ENCODE peak calls at places on chromosomes 11 and 22, in seven cellular contexts. U is IMR-90, M is mesendoderm, E is H9, W is mesenchymal stem cell, R is trophoblast cell, B is H1. O is an unnamed sample.

GRCh38 chr11:46271407-46271806 is 6.1 kb upstream of the CREB3L1 start:
- DNase-seq in R (no peak), U (no peak), M (no peak), E (no peak), W (no peak), B (no peak), O (no peak)

GRCh38 chr11:87897921-87898320 is 277.3 kb downstream of the RAB38 start:
- DNase-seq in E (no peak), B (no peak), R (no peak), W (no peak), U (no peak), M (no peak), O (no peak)

GRCh38 chr11:62613275-62613864 is 313 bp downstream of the ROM1 start:
- DNase-seq in B (no peak), W (no peak), M (no peak), E (no peak), R (no peak), U (no peak), O (no peak)

GRCh38 chr11:67303989-67304411 is 670 bp downstream of the SSH3 start:
- DNase-seq in W (no peak), R (peak; percentile 55), B (peak; percentile 64), E (peak; percentile 38), M (peak; percentile 70), U (no peak), O (no peak)

GRCh38 chr11:60795291-60795690 is 10.2 kb downstream of the MS4A10 start:
- DNase-seq in B (no peak), E (no peak), W (no peak), R (no peak), U (no peak), M (no peak), O (no peak)

GRCh38 chr11:62054484-62055121 is 69.2 kb upstream of the INCENP start:
- DNase-seq in U (peak; percentile 34), M (peak; percentile 56), B (no peak), R (peak; percentile 90), E (peak; percentile 47), W (peak; percentile 10), O (no peak)

GRCh38 chr11:297666-298405 is 1.5 kb downstream of the IFITM5 start:
- DNase-seq in W (no peak), B (no peak), E (no peak), M (no peak), R (no peak), U (no peak), O (no peak)

GRCh38 chr11:6497069-6497839 is at the start of gene DNHD1:
- DNase-seq in U (no peak), R (no peak), E (peak; percentile 78), B (peak; percentile 84), W (no peak), M (peak; percentile 51), O (no peak)

GRCh38 chr11:84430661-84431060 is 1144.5 kb upstream of the CCDC90B start:
- DNase-seq in M (peak; percentile 69), U (no peak), E (peak; percentile 55), R (no peak), W (no peak), B (no peak), O (no peak)

GRCh38 chr11:73145986-73146575 is 4.0 kb upstream of the FCHSD2 start:
- DNase-seq in B (no peak), W (no peak), M (no peak), E (no peak), R (no peak), U (no peak), O (no peak)

GRCh38 chr22:37053310-37054077 is 2.0 kb downstream of the KCTD17 start:
- DNase-seq in U (no peak), M (no peak), B (no peak), E (no peak), W (no peak), R (no peak), O (no peak)

GRCh38 chr11:1225386-1226225 is 2.7 kb downstream of the MUC5B start:
- DNase-seq in U (no peak), E (peak; percentile 31), B (peak; percentile 46), R (no peak), W (no peak), M (no peak), O (no peak)

DNA sequence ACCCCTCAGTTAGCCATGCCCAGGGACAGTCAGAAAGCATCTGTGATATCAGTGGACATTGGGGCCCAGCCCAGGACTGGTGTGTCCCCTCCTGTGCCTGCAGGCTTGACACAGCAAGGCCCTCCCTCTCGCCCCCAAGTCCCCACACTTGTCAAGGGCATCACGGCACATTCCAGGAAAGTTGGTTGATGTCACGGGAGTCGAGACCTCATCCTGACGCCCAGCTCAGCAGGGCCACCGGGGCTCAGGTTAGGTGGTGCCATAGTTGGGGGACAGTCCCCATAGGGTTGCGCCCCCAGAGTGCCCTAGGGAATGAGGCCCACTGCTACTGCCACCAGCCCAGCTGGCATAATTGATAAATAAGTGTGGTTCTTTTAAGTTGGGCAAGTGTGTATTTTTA is 28.3 kb upstream of the GRAMD4 start:
- DNase-seq in U (no peak), R (no peak), W (no peak), B (no peak), E (no peak), M (no peak), O (no peak)
- H3K23ac ChIP-seq in U (no peak overlapping the region), R (no peak overlapping the region), W (no peak overlapping the region), B (no peak overlapping the region), E (no peak overlapping the region), M (no peak overlapping the region), O (peak overlapping the region; percentile 87)

GRCh38 chr22:27512283-27512761 is 289.2 kb downstream of the MN1 start:
- DNase-seq in B (no peak), W (peak; percentile 84), E (no peak), R (peak; percentile 4), M (no peak), U (peak; percentile 97), O (no peak)
- H3K23ac ChIP-seq in B (no peak overlapping the region), W (no peak overlapping the region), E (no peak overlapping the region), R (no peak overlapping the region), M (no peak overlapping the region), U (peak overlapping the region; percentile 83), O (no peak overlapping the region)

DNA sequence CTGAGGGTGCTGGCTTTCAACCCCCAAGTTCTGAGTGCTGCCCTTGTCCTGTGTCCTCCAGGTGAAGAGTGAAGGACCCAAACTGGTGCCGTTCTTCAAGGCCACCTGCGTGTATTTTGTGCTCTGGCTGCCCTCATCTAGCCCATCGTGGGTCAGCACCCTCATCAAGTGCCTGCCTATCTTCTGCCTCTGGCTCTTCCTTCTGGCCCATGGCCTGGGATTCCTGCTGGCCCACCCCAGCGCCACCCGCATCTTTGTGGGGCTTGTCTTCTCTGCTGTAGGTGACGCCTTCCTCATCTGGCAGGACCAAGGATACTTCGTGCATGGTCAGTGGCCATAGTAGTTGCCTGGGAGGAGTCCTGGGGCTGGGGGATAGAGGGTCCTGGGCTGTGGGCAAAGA is 2.3 kb downstream of the TMEM86A start:
- DNase-seq in W (no peak), E (no peak), B (no peak), R (no peak), U (no peak), M (no peak), O (no peak)
- H3K23ac ChIP-seq in W (no peak overlapping the region), E (no peak overlapping the region), B (no peak overlapping the region), R (no peak overlapping the region), U (no peak overlapping the region), M (no peak overlapping the region), O (no peak overlapping the region)

DNA sequence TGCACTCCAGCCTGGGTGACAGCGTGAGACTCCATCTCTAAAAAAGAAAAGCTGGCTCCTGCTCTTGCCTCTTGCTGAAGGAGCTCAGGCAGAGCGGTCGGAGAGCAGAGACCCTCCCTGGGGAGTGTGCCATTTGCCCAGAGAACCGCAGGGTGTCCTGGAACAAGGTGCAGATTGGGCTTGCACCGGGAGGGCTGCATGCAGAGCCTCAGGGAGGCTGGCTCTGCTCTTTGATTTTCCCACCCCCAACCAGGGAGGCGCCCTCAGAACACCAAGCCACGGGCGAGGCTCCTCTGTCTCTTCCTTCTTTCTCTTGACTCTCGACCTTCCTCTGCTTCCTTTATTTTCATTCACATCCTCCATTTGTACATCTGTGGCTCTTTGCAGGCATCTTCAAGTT is 889.1 kb downstream of the OPCML start:
- DNase-seq in U (no peak), B (no peak), R (no peak), W (no peak), E (no peak), M (no peak), O (no peak)
- H3K23ac ChIP-seq in U (no peak overlapping the region), B (no peak overlapping the region), R (no peak overlapping the region), W (no peak overlapping the region), E (no peak overlapping the region), M (no peak overlapping the region), O (no peak overlapping the region)

O was measured in neuronal stem cell.